ENCODE peak calls at places on chromosomes 6 and 20, in six cellular contexts. T is NT2/D1, K is HepG2, Q is K562, O is HCT116, W is GM12878. I is an unnamed sample.

GRCh38 chr6:131134950-131135243 is 370 bp upstream of the AKAP7 start:
- DNase-seq in W (no peak), K (no peak), O (no peak), Q (no peak), T (no peak), I (no peak)

GRCh38 chr6:121670511-121670910 is 235.1 kb downstream of the GJA1 start:
- DNase-seq in T (no peak), W (no peak), O (no peak), Q (no peak), K (no peak), I (no peak)

GRCh38 chr6:148835920-148836441 is 89.2 kb downstream of the UST start:
- DNase-seq in T (no peak), W (no peak), K (no peak), O (no peak), Q (no peak), I (no peak)

GRCh38 chr6:66526061-66526460 is 819.0 kb upstream of the EYS start:
- DNase-seq in K (no peak), T (no peak), W (no peak), O (no peak), Q (no peak), I (no peak)

GRCh38 chr20:37342231-37343177 is 3.4 kb upstream of the SRC start:
- DNase-seq in Q (no peak), W (no peak), O (no peak), K (peak; percentile 82), T (no peak), I (no peak)

GRCh38 chr20:19756756-19757486 is 1.1 kb upstream of the RIN2 start:
- DNase-seq in T (no peak), O (no peak), Q (no peak), W (no peak), K (no peak), I (no peak)

GRCh38 chr6:146544783-146545182 is 1.1 kb downstream of the RAB32 start:
- DNase-seq in Q (no peak), K (no peak), O (no peak), T (no peak), W (no peak), I (no peak)

GRCh38 chr20:38272961-38273360 is 12.4 kb upstream of the KIAA1755 start:
- DNase-seq in O (no peak), T (no peak), K (no peak), W (no peak), Q (no peak), I (no peak)

GRCh38 chr6:31615748-31616147 is 714 bp downstream of the AIF1 start:
- DNase-seq in T (no peak), W (no peak), O (no peak), K (no peak), Q (peak; percentile 18), I (no peak)

GRCh38 chr6:159969921-159970320 is 1.0 kb downstream of the IGF2R start:
- DNase-seq in T (no peak), O (peak; percentile 19), K (peak; percentile 92), Q (no peak), W (no peak), I (no peak)

DNA sequence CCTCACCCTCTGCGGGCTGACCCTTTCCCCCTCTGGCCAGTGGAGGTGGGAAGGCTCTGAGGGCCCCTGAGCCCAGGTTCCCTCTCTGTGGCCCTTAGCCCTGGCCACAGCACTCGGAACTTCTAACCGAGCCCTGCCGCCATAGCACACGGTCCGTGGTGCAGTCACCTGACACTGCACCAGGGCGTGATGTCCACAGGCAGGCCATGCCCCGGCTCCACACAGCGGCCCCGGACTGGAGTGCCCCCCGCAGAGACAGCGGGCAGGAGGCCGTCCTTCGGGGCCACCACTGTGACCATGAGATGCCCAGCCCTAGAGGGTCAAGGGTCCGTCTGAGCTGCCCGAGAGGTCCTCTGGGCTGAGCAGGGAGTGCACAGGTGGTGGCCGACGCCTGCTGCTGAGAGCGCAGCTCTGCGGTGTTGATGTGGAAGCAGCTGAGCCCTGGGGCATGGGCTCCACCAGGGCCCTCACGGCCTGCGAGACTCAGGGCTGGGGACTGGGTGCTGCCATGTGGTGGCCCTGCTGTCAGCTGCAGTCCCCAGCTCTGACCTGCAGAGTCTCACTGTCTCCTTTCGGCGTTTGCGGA is 11.2 kb upstream of the BHLHE23 start:
- DNase-seq in K (no peak), T (no peak), W (no peak), O (no peak), Q (no peak), I (no peak)
- TF ChIP-seq ZNF274 in K (no peak), T (no peak), W (no peak), O (no peak), Q (no peak), I (no peak)

GRCh38 chr6:1389791-1390070 is 355 bp downstream of the FOXF2 start:
- DNase-seq in W (no peak), K (no peak), T (no peak), O (no peak), Q (no peak), I (no peak)

GRCh38 chr6:1388081-1388926 is 1.1 kb upstream of the FOXF2 start:
- DNase-seq in O (no peak), Q (no peak), W (no peak), K (no peak), T (no peak), I (no peak)

GRCh38 chr6:1387632-1388031 is 1.7 kb upstream of the FOXF2 start:
- DNase-seq in W (no peak), Q (no peak), O (no peak), K (no peak), T (no peak), I (no peak)

GRCh38 chr6:1390071-1390804 is 862 bp downstream of the FOXF2 start:
- DNase-seq in O (no peak), K (no peak), Q (no peak), T (no peak), W (no peak), I (peak; percentile 72)

GRCh38 chr6:1388927-1389790 is at the start of gene FOXF2:
- DNase-seq in W (no peak), T (no peak), K (no peak), O (no peak), Q (peak; percentile 61), I (no peak)
- TF ChIP-seq ZNF274 in W (no peak), T (no peak), K (no peak), O (no peak), Q (no peak), I (no peak)

GRCh38 chr6:74939309-74939708 is 266.5 kb downstream of the COL12A1 start:
- DNase-seq in K (no peak), O (peak; percentile 49), T (no peak), W (no peak), Q (no peak), I (no peak)
- TF ChIP-seq ZNF274 in K (no peak), O (no peak), T (no peak), W (no peak), Q (no peak), I (no peak)

DNA sequence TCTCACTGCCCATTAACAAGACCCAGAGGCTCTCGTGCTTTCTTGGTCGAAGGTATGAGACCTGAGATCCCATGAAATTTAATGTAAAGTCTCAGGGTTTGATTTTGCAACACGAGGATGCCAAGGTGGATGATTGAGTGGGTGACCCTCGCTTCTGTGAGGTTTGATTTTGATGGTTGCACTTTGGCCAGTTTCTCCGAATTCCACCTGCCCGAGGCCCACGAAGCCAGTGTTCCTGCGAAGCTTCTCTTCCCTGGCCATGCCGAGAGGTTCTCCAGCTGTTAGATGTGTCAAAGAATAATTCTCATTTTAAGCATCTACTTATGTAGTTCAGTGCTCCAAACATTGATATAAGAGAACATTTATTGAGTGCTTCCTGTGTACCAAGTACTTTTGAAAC is at the start of gene KIF25:
- DNase-seq in O (no peak), T (no peak), W (no peak), Q (no peak), K (no peak), I (peak; percentile 45)
- TF ChIP-seq ZNF274 in O (no peak), T (no peak), W (no peak), Q (no peak), K (no peak), I (no peak)

DNA sequence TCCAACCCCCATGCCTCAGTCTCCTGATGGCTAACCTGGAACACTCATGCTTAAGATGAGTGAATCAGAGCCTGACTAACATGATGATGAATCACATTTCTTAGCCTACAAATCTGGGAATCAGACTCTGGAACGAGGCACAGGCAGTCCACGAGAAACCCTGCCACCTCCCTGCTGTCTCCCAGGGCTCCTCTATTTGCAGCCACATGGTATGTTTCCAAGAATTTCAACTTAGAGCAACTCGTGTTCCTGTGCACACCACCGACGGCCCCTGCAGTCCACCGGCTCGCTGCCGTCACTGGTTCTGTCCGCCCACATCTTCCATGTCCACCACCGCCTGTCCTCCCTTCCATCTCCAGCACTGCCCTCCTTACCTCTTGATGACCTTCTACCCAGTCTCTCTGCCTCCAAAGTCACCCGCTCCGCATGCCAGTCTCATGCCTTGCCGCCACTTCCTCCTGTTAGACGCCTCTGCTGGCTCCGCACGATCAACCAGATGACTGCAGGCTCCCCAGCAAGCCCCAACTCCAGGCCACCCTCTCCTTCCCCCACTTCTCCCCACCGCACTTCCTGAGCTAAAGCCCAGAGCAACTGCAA is 87.6 kb downstream of the AGPAT4 start:
- DNase-seq in Q (no peak), T (no peak), O (peak; percentile 22), W (no peak), K (no peak), I (no peak)
- TF ChIP-seq ZNF274 in Q (no peak), T (no peak), O (no peak), W (no peak), K (no peak), I (no peak)

DNA sequence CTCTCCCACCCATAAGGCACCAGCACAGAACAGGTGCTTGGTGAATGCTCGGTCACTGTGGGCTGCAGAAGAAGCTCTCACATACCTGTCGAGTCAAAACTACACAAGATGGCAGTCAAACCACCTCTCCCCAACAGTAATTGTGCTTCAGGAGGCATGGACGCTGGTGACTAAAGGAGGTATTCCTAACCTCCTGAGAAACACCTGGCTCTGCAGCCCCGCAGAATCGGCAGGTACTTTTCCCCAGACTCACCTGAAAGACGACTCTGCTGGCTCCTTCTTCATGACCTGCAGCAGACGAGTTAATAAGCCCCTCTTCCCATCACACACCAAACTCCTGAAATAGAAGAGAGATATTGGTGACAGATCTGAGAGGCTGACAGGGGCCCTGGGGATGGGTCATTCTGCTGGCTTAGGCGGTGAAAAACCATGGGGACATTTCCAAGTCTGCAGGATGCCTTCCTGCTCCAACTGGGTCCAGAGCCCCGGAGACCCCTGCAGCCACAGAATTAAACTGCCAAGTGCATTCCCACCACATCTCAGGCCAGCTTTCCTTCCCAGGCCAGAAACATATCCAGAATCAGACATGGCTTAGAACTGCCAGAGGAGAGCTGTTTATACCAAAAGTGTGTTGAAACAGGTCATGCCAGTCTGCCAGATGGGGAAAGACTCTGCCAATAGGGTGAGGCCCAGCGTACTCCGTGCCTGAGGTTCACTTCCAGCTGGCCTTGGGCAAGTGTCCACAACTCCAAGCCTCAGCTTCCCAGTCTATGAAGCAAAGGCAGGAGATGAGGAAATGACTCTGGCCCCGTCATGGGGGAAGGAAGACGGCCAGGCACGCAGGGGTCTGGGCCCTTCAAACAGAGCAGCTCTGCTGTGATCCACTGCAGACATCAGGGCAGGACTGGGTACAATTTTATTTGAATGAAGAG is 53.0 kb downstream of the MYH7B start:
- DNase-seq in T (no peak), O (no peak), Q (no peak), W (no peak), K (no peak), I (no peak)
- TF ChIP-seq ZNF274 in T (no peak), O (no peak), Q (no peak), W (no peak), K (no peak), I (no peak)

I was measured in H1.